ENCODE peak calls at places on chromosomes 2 and 18, in nine cellular contexts. Q is T follicular helper cell, S is GM12892, B is hypothalamus, G is HEK293T, E is amniotic stem cell, Y is omental fat pad, T is C1 segment of cervical spinal cord, J is T-cell. N is an unnamed sample.

GRCh38 chr2:144642106-144642505 is 122.2 kb upstream of the ZEB2 start:
- DNase-seq in J (no peak), T (no peak), S (no peak), G (no peak), B (no peak), E (no peak), Y (no peak), Q (no peak), N (no peak)

GRCh38 chr2:168699834-168700417 is 102.5 kb upstream of the NOSTRIN start:
- DNase-seq in B (no peak), S (no peak), J (no peak), G (no peak), Y (peak; percentile 30), T (no peak), Q (no peak), E (no peak), N (peak; percentile 73)

GRCh38 chr2:146323564-146323963 is 1521.3 kb upstream of the ACVR2A start:
- DNase-seq in J (no peak), Y (no peak), T (no peak), G (no peak), Q (no peak), B (no peak), E (no peak), S (no peak), N (no peak)

GRCh38 chr2:182694189-182694588 is 21.9 kb upstream of the DNAJC10 start:
- DNase-seq in J (no peak), E (no peak), G (no peak), T (no peak), S (no peak), B (no peak), Q (no peak), Y (no peak), N (no peak)

GRCh38 chr2:85340034-85340892 is 12.5 kb upstream of the TGOLN2 start:
- DNase-seq in S (no peak), Y (no peak), B (no peak), G (no peak), E (no peak), T (no peak), Q (no peak), J (no peak), N (no peak)

GRCh38 chr2:24423095-24423494 is 62.8 kb upstream of the ITSN2 start:
- DNase-seq in B (no peak), T (no peak), G (no peak), J (no peak), Q (no peak), S (no peak), E (no peak), Y (no peak), N (no peak)

GRCh38 chr2:235939471-235939870 is 228.7 kb downstream of the GBX2 start:
- DNase-seq in T (no peak), G (no peak), J (no peak), Y (no peak), S (no peak), B (no peak), Q (no peak), E (no peak), N (no peak)

GRCh38 chr2:70115646-70116442 is 28.6 kb downstream of the PCBP1 start:
- DNase-seq in B (no peak), E (no peak), Q (no peak), J (no peak), Y (no peak), T (no peak), G (no peak), S (no peak), N (no peak)

GRCh38 chr2:170819941-170820646 is 3.4 kb downstream of the GAD1 start:
- DNase-seq in G (no peak), E (no peak), Q (no peak), B (no peak), Y (no peak), S (no peak), J (no peak), T (no peak), N (no peak)

GRCh38 chr2:120398051-120398960 is 52.4 kb downstream of the INHBB start:
- DNase-seq in E (peak; percentile 77), S (no peak), T (no peak), G (no peak), B (no peak), J (no peak), Y (no peak), Q (no peak), N (no peak)

GRCh38 chr18:74541703-74542555 is 7.6 kb downstream of the CNDP1 start:
- DNase-seq in S (no peak), Y (no peak), Q (no peak), G (no peak), J (no peak), B (peak; percentile 54), T (peak; percentile 36), E (no peak), N (no peak)

GRCh38 chr2:27431395-27431794 is 3.0 kb downstream of the NRBP1 start:
- DNase-seq in Q (no peak), S (no peak), J (no peak), Y (no peak), G (no peak), T (no peak), B (no peak), E (no peak), N (no peak)

GRCh38 chr18:80233201-80233835 is 14.0 kb downstream of the PARD6G start:
- DNase-seq in Q (no peak), T (no peak), J (no peak), S (no peak), E (no peak), B (no peak), Y (no peak), G (no peak), N (no peak)

GRCh38 chr2:56460508-56460907 is 276.7 kb downstream of the CCDC85A start:
- DNase-seq in B (no peak), S (no peak), J (no peak), E (no peak), Y (no peak), G (no peak), T (no peak), Q (no peak), N (no peak)

GRCh38 chr2:226993171-226993570 is 157.3 kb downstream of the RHBDD1 start:
- DNase-seq in T (no peak), E (no peak), Y (no peak), S (no peak), G (no peak), J (no peak), B (no peak), Q (no peak), N (no peak)

GRCh38 chr2:54208364-54209240 is 47.4 kb downstream of the TSPYL6 start:
- DNase-seq in B (no peak), Y (no peak), T (no peak), J (no peak), Q (no peak), E (no peak), S (no peak), G (no peak), N (no peak)

GRCh38 chr2:46913471-46914381 is 1.9 kb downstream of the MCFD2 start:
- DNase-seq in T (no peak), Y (no peak), E (no peak), G (peak; percentile 17), Q (no peak), B (no peak), J (no peak), S (no peak), N (no peak)

GRCh38 chr2:157572725-157573124 is 55.9 kb downstream of the ACVR1C start:
- DNase-seq in Y (no peak), E (no peak), J (no peak), G (peak; percentile 39), B (no peak), Q (no peak), S (no peak), T (no peak), N (no peak)

GRCh38 chr2:227186751-227187150 is 22.3 kb downstream of the COL4A3 start:
- DNase-seq in E (no peak), Y (no peak), Q (no peak), J (no peak), G (no peak), S (no peak), B (no peak), T (no peak), N (no peak)

GRCh38 chr18:73848656-73849055 is 299.0 kb downstream of the FBXO15 start:
- DNase-seq in B (no peak), T (no peak), E (peak; percentile 3), J (no peak), S (no peak), Y (no peak), Q (no peak), G (no peak), N (no peak)

GRCh38 chr2:232604535-232604934 is 28.9 kb upstream of the EFHD1 start:
- DNase-seq in B (no peak), J (no peak), E (no peak), S (no peak), Q (no peak), T (no peak), Y (no peak), G (no peak), N (no peak)

GRCh38 chr2:127597046-127597983 is 48.6 kb upstream of the GPR17 start:
- DNase-seq in J (no peak), Y (no peak), S (no peak), Q (no peak), E (no peak), T (no peak), G (no peak), B (no peak), N (no peak)

GRCh38 chr2:189860161-189860560 is 75.9 kb downstream of the PMS1 start:
- DNase-seq in E (no peak), Q (no peak), S (no peak), B (no peak), J (no peak), T (no peak), G (no peak), Y (no peak), N (no peak)

GRCh38 chr2:37154790-37155189 is 2.0 kb downstream of the EIF2AK2 start:
- DNase-seq in E (no peak), Q (no peak), B (no peak), S (peak; percentile 11), Y (no peak), T (no peak), G (no peak), J (no peak), N (no peak)

GRCh38 chr2:55408098-55408882 is 11.4 kb downstream of the CCDC88A start:
- DNase-seq in E (no peak), J (no peak), T (no peak), B (no peak), S (no peak), Q (no peak), G (no peak), Y (no peak), N (no peak)

GRCh38 chr2:180184506-180184905 is 177.4 kb upstream of the CWC22 start:
- DNase-seq in Y (no peak), G (no peak), T (no peak), S (no peak), J (no peak), Q (no peak), B (no peak), E (no peak), N (no peak)

GRCh38 chr2:194382221-194382620 is 1274.8 kb upstream of the SLC39A10 start:
- DNase-seq in B (no peak), Q (no peak), S (no peak), T (no peak), J (no peak), G (no peak), E (no peak), Y (no peak), N (no peak)

GRCh38 chr2:106282816-106283215 is 88.7 kb upstream of the UXS1 start:
- DNase-seq in B (no peak), Q (no peak), S (no peak), J (no peak), Y (no peak), G (no peak), E (no peak), T (no peak), N (no peak)

GRCh38 chr2:164692114-164692513 is 70.8 kb upstream of the GRB14 start:
- DNase-seq in G (no peak), B (no peak), E (no peak), Q (no peak), S (no peak), Y (no peak), T (no peak), J (no peak), N (no peak)

GRCh38 chr2:3483227-3483985 is 35.9 kb downstream of the ADI1 start:
- DNase-seq in S (no peak), E (no peak), Y (no peak), B (peak; percentile 31), T (no peak), G (no peak), Q (no peak), J (no peak), N (no peak)